ENCODE peak calls at places on chromosome 10, in eight cellular contexts. D is IMR-90, O is fibroblast of lung, L is left lung, A is dorsolateral prefrontal cortex, E is AG04450, Z is lung, S is OCI-LY7. P is an unnamed sample.
A peak's percentile ranks its signal among the peaks of the same experiment; 100 is the strongest.

GRCh38 chr10:20406607-20407188 is 490.4 kb downstream of the NEBL start:
- DNase-seq in Z (peak; percentile 45), D (no peak), E (no peak), S (no peak), O (peak; percentile 63), A (no peak), L (no peak), P (no peak)

GRCh38 chr10:117461766-117462423 is 80.7 kb upstream of the EMX2 start:
- DNase-seq in L (no peak), O (no peak), S (no peak), E (no peak), D (peak; percentile 37), Z (no peak), A (no peak), P (peak; percentile 96)

GRCh38 chr10:103648951-103649532 is 155.5 kb downstream of the NEURL1 start:
- DNase-seq in L (no peak), E (no peak), O (peak; percentile 51), A (no peak), D (peak; percentile 16), S (no peak), Z (peak; percentile 65), P (no peak)

GRCh38 chr10:116691079-116691398 is 51.3 kb downstream of the HSPA12A start:
- DNase-seq in O (no peak), S (no peak), Z (no peak), D (no peak), E (no peak), A (no peak), L (no peak), P (no peak)

GRCh38 chr10:45378866-45379265 is 4.8 kb downstream of the ALOX5 start:
- DNase-seq in D (no peak), E (no peak), Z (no peak), A (no peak), S (no peak), O (no peak), L (no peak), P (no peak)

GRCh38 chr10:77505431-77506334 is 131.9 kb downstream of the KCNMA1 start:
- DNase-seq in O (peak; percentile 85), D (peak; percentile 91), Z (no peak), A (no peak), E (peak; percentile 65), L (no peak), S (no peak), P (peak; percentile 87)

GRCh38 chr10:416091-416515 is 273.4 kb downstream of the DIP2C start:
- DNase-seq in E (no peak), Z (no peak), D (no peak), L (no peak), S (peak; percentile 29), O (peak; percentile 9), A (no peak), P (no peak)

GRCh38 chr10:2813277-2813676 is 254.1 kb upstream of the PFKP start:
- DNase-seq in D (no peak), Z (no peak), S (no peak), A (no peak), E (no peak), O (no peak), L (no peak), P (no peak)

GRCh38 chr10:42951486-42952251 is 125.2 kb upstream of the RET start:
- DNase-seq in E (no peak), S (no peak), A (no peak), D (no peak), O (no peak), Z (no peak), L (peak; percentile 77), P (no peak)

GRCh38 chr10:79018591-79019011 is 50.2 kb upstream of the ZMIZ1 start:
- DNase-seq in O (peak; percentile 59), Z (no peak), E (peak; percentile 13), D (peak; percentile 28), L (no peak), S (no peak), A (no peak), P (peak; percentile 98)

GRCh38 chr10:101130984-101131961 is at the start of gene TLX1:
- DNase-seq in S (no peak), Z (no peak), L (no peak), A (no peak), E (no peak), D (no peak), O (no peak), P (no peak)

GRCh38 chr10:119348516-119349240 is 141.3 kb downstream of the GRK5 start:
- DNase-seq in L (no peak), S (no peak), O (peak; percentile 65), D (peak; percentile 54), A (no peak), E (no peak), Z (no peak), P (no peak)
- TF ChIP-seq CTCF in L (no peak), S (no peak), O (peak; percentile 22), D (peak; percentile 17), A (no peak), E (peak; percentile 15), Z (no peak), P (no peak)

DNA sequence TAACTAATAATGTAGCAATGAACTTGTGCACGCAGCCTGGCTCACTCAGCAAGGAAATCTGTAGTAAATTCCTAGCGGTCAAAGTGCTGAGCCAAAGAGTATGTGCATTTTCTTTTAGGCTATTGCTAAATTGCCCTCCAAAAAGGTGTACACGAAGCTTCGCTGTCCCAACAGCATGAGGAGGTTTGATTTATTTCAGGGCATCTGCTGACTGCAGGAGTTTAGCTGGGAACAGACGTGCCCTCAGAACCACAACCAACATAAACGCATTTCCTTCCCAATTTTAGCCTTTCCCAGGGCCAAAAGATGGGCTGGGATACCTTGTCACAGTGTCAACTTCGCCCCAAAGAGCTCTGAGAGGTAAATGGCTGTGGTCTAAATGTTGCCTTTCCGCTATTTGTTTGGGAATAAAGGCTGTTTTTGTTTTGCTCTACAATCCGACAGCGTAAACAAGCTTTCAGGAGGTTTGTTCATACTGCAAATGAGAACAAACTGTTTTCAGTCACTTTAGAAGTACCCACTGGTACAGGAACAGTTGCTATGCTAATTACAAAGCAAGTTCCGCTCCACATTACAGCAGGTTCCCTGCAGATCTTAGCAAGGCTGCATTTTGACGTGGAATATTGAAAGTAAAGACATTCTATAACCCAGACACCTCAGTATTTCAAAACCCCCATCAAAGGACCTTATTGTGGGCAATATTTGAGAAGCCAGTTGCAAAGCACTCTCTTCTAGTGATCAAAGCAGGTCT is 16.7 kb downstream of the VSIR start:
- DNase-seq in A (no peak), L (no peak), Z (no peak), O (peak; percentile 16), D (no peak), E (no peak), S (no peak), P (no peak)
- H3K27ac ChIP-seq in A (peak overlapping the region; percentile 79), L (peak overlapping the region; percentile 33), Z (no peak overlapping the region), O (no peak overlapping the region), D (no peak overlapping the region), E (no peak overlapping the region), S (no peak overlapping the region), P (peak overlapping the region; percentile 62)

GRCh38 chr10:70587045-70587658 is 15.4 kb downstream of the PRF1 start:
- DNase-seq in O (no peak), A (no peak), Z (no peak), L (no peak), E (no peak), S (no peak), D (no peak), P (no peak)

GRCh38 chr10:70585555-70586243 is 16.8 kb downstream of the PRF1 start:
- DNase-seq in L (no peak), Z (no peak), O (no peak), A (no peak), S (no peak), D (no peak), E (no peak), P (no peak)

GRCh38 chr10:70584941-70585544 is 17.5 kb downstream of the PRF1 start:
- DNase-seq in A (no peak), L (peak; percentile 70), S (peak; percentile 74), D (no peak), O (peak; percentile 56), Z (peak; percentile 57), E (no peak), P (no peak)

GRCh38 chr10:70588255-70588654 is 14.3 kb downstream of the PRF1 start:
- DNase-seq in D (no peak), A (no peak), O (no peak), E (no peak), S (peak; percentile 55), L (no peak), Z (no peak), P (no peak)

GRCh38 chr10:70586348-70586930 is 16.1 kb downstream of the PRF1 start:
- DNase-seq in A (no peak), Z (no peak), S (no peak), D (no peak), E (no peak), O (no peak), L (no peak), P (no peak)
- TF ChIP-seq CTCF in A (no peak), Z (no peak), S (no peak), D (no peak), E (no peak), O (no peak), L (no peak), P (no peak)

GRCh38 chr10:119241066-119241465 is 33.7 kb downstream of the GRK5 start:
- DNase-seq in S (no peak), O (no peak), L (no peak), A (no peak), Z (no peak), D (no peak), E (no peak), P (no peak)

GRCh38 chr10:119233821-119234220 is 26.4 kb downstream of the GRK5 start:
- DNase-seq in E (no peak), D (peak; percentile 82), A (no peak), Z (no peak), L (no peak), O (peak; percentile 74), S (no peak), P (no peak)

GRCh38 chr10:119238577-119238976 is 31.2 kb downstream of the GRK5 start:
- DNase-seq in S (no peak), A (no peak), E (no peak), D (no peak), L (no peak), O (no peak), Z (no peak), P (no peak)

GRCh38 chr10:119235381-119235780 is 28.0 kb downstream of the GRK5 start:
- DNase-seq in Z (no peak), L (no peak), S (no peak), D (peak; percentile 44), E (no peak), O (peak; percentile 38), A (peak; percentile 58), P (no peak)

DNA sequence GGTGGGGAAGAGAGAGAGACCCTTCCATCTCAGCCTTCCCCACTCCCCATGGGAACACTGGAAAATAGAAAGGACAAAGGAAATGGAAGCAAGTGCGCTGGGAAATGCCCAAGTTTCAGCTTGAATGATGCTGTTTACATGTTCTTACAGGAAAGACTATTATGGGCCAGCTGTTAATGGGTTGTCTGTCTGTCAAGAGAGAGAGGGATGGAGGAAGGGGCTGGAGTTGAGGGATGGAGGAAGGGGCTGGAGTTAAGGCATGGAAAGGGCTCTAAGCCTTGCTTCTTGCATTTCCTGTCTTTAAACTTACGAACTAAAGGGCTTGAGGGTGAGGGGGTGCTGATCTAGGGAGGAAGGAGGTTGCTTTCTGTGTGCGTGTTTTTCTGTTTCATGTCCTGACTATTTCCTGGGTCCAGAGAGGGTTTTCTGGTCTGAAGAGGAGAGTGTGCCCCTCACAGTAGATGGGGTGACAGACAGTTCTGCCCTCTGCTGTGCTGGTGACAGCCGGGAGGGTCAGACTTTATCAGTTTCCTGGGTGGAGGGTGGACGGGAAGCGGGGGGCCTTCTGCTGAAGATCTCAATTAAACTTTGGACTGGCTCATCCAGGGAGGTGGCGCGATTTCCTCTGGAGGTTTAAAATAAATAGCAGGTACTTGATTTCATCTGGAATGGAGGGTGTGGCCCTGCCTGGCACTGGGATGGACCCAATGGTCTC is 30.5 kb downstream of the GRK5 start:
- DNase-seq in S (peak; percentile 8), A (no peak), E (no peak), O (no peak), L (no peak), D (peak; percentile 52), Z (no peak), P (no peak)
- H3K27ac ChIP-seq in S (no peak overlapping the region), A (no peak overlapping the region), E (peak overlapping the region; percentile 24), O (peak overlapping the region; percentile 54), L (peak overlapping the region; percentile 57), D (peak overlapping the region; percentile 22), Z (peak overlapping the region; percentile 54), P (no peak overlapping the region)

P was measured in RWPE1.